ENCODE peak calls at places on chromosomes 12 and 14, in six cellular contexts. D, Z, J, N, T and Y are unnamed samples.
A peak's percentile ranks its signal among the peaks of the same experiment; 100 is the strongest.

GRCh38 chr12:13981296-13981962 is at the start of gene GRIN2B:
- DNase-seq in D (no peak), Z (peak; percentile 2), J (no peak), N (no peak), T (no peak), Y (no peak)

GRCh38 chr14:100384819-100385813 is 62.0 kb downstream of the SLC25A47 start:
- DNase-seq in D (peak; percentile 81), Z (peak; percentile 35), J (no peak), N (no peak), T (peak; percentile 75), Y (no peak)

GRCh38 chr12:86903166-86903565 is 647.0 kb upstream of the MGAT4C start:
- DNase-seq in D (no peak), Z (no peak), J (no peak), N (no peak), T (no peak), Y (no peak)

GRCh38 chr12:88566430-88566829 is 13.8 kb downstream of the KITLG start:
- DNase-seq in D (no peak), Z (no peak), J (no peak), N (no peak), T (peak; percentile 81), Y (no peak)

GRCh38 chr12:124497039-124497438 is 70.4 kb downstream of the NCOR2 start:
- DNase-seq in D (peak; percentile 88), Z (no peak), J (no peak), N (no peak), T (no peak), Y (no peak)

GRCh38 chr14:101001311-101002069 is 98.0 kb upstream of the RTL1 start:
- DNase-seq in D (peak; percentile 89), Z (no peak), J (no peak), N (no peak), T (peak; percentile 52), Y (no peak)

GRCh38 chr14:99265571-99265970 is 6.4 kb downstream of the BCL11B start:
- DNase-seq in D (no peak), Z (no peak), J (no peak), N (peak; percentile 29), T (no peak), Y (peak; percentile 59)

GRCh38 chr12:10559241-10559640 is 53.6 kb downstream of the EIF2S3B start:
- DNase-seq in D (no peak), Z (no peak), J (no peak), N (peak; percentile 59), T (no peak), Y (peak; percentile 73)

GRCh38 chr12:101829639-101830390 is 944 bp downstream of the GNPTAB start:
- DNase-seq in D (no peak), Z (no peak), J (no peak), N (no peak), T (peak; percentile 35), Y (no peak)

GRCh38 chr12:77888611-77889010 is 57.9 kb downstream of the NAV3 start:
- DNase-seq in D (peak; percentile 75), Z (peak; percentile 67), J (peak; percentile 70), N (no peak), T (peak; percentile 87), Y (no peak)

GRCh38 chr12:58143498-58143897 is 202.1 kb downstream of the ATP23 start:
- DNase-seq in D (no peak), Z (no peak), J (no peak), N (no peak), T (no peak), Y (no peak)

GRCh38 chr12:112762753-112763152 is 28.8 kb upstream of the RPH3A start:
- DNase-seq in D (no peak), Z (no peak), J (no peak), N (no peak), T (no peak), Y (no peak)

GRCh38 chr14:74933925-74934435 is 10.9 kb upstream of the RPS6KL1 start:
- DNase-seq in D (no peak), Z (no peak), J (no peak), N (no peak), T (no peak), Y (no peak)

GRCh38 chr12:121391619-121392324 is 8.1 kb upstream of the RNF34 start:
- DNase-seq in D (peak; percentile 61), Z (no peak), J (no peak), N (no peak), T (no peak), Y (no peak)

GRCh38 chr14:40630471-40630870 is 976.2 kb upstream of the LRFN5 start:
- DNase-seq in D (no peak), Z (no peak), J (no peak), N (no peak), T (no peak), Y (no peak)

GRCh38 chr12:68800294-68800693 is 7.7 kb upstream of the MDM2 start:
- DNase-seq in D (no peak), Z (no peak), J (no peak), N (no peak), T (peak; percentile 76), Y (no peak)

GRCh38 chr14:53956427-53957201 is at the start of gene BMP4:
- DNase-seq in D (peak; percentile 30), Z (peak; percentile 82), J (peak; percentile 70), N (no peak), T (no peak), Y (peak; percentile 3)

GRCh38 chr12:13205809-13206559 is 9.5 kb downstream of the EMP1 start:
- DNase-seq in D (peak; percentile 99), Z (peak; percentile 83), J (no peak), N (no peak), T (peak; percentile 98), Y (no peak)

GRCh38 chr12:32126720-32127119 is 20.1 kb downstream of the BICD1 start:
- DNase-seq in D (peak; percentile 92), Z (no peak), J (no peak), N (no peak), T (peak; percentile 78), Y (no peak)

GRCh38 chr14:21068521-21069387 is 1.4 kb upstream of the ARHGEF40 start:
- DNase-seq in D (peak; percentile 52), Z (peak; percentile 36), J (no peak), N (peak; percentile 58), T (peak; percentile 61), Y (peak; percentile 37)

GRCh38 chr12:32535260-32535999 is 136.1 kb downstream of the FGD4 start:
- DNase-seq in D (peak; percentile 69), Z (no peak), J (no peak), N (no peak), T (peak; percentile 48), Y (no peak)

GRCh38 chr12:94879542-94879941 is 124.0 kb downstream of the NDUFA12 start:
- DNase-seq in D (peak; percentile 7), Z (no peak), J (no peak), N (no peak), T (peak; percentile 39), Y (no peak)

GRCh38 chr14:69624131-69624530 is 12.7 kb downstream of the SUSD6 start:
- DNase-seq in D (no peak), Z (no peak), J (no peak), N (no peak), T (no peak), Y (no peak)
- H3K4me1 ChIP-seq in D (peaks cover 16% of the 10 kb centered on the region), Z (no peaks in the 10 kb centered on the region), J (peaks cover 2% of the 10 kb centered on the region), N (peaks cover 68% of the 10 kb centered on the region), T (no peaks in the 10 kb centered on the region), Y (peaks cover 79% of the 10 kb centered on the region)

DNA sequence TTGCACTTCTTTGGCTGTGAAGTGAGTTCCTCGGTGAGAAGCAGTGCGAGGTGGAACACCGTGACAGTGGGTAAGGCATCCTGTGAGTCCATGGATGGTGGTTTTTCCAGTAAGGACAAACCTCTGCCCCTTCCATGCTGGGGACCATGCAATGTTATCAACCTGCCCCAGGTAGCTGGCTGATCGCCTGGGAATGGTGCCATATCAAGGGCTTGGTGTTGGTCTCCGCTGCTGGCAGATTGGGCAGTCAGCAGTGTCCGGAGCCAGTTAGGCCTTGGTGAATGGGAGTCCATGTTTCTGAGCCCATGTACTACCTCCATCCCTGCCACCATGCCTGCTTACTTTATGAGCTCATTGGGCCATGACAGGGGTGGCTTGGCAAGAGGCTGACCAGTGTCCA is 114.7 kb upstream of the C14orf180 start:
- DNase-seq in D (no peak), Z (no peak), J (no peak), N (no peak), T (no peak), Y (no peak)
- H3K27ac ChIP-seq in D (no peak overlapping the region), Z (no peak overlapping the region), J (no peak overlapping the region), N (no peak overlapping the region), T (no peak overlapping the region), Y (no peak overlapping the region)

DNA sequence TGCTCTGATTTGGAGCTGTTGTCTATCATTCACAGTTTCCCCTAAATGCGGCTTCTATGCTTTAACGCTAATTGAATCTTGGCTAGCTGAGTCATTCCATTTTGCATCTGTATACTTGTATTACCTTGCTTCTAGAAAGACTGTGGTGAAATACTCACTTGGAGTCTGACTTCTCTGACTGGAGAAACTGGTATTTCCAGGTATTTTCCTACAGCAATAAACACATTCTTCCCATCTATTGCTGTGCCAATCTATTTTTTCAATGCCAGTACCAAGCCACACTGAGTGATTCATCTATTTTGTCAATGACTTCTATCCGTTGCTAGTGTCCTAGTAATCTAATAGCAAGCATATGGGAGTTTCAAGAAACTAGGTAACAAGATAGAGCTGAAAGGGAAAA is 76.0 kb upstream of the ST8SIA1 start:
- DNase-seq in D (no peak), Z (peak; percentile 3), J (peak; percentile 66), N (no peak), T (peak; percentile 93), Y (no peak)
- H3K4me3 ChIP-seq in D (no peak overlapping the region), Z (no peak overlapping the region), J (no peak overlapping the region), N (no peak overlapping the region), T (no peak overlapping the region), Y (peak overlapping the region; percentile 62)

GRCh38 chr14:24312736-24313507 is 1.6 kb downstream of the LTB4R start:
- DNase-seq in D (peak; percentile 22), Z (no peak), J (no peak), N (peak; percentile 41), T (no peak), Y (peak; percentile 44)

GRCh38 chr14:24311837-24312615 is 724 bp downstream of the LTB4R start:
- DNase-seq in D (no peak), Z (no peak), J (no peak), N (no peak), T (no peak), Y (no peak)

GRCh38 chr14:24309538-24310386 is at the start of gene LTB4R2:
- DNase-seq in D (no peak), Z (no peak), J (no peak), N (no peak), T (no peak), Y (no peak)

GRCh38 chr14:24310387-24310665 is 386 bp downstream of the LTB4R2 start:
- DNase-seq in D (no peak), Z (no peak), J (no peak), N (no peak), T (no peak), Y (no peak)

DNA sequence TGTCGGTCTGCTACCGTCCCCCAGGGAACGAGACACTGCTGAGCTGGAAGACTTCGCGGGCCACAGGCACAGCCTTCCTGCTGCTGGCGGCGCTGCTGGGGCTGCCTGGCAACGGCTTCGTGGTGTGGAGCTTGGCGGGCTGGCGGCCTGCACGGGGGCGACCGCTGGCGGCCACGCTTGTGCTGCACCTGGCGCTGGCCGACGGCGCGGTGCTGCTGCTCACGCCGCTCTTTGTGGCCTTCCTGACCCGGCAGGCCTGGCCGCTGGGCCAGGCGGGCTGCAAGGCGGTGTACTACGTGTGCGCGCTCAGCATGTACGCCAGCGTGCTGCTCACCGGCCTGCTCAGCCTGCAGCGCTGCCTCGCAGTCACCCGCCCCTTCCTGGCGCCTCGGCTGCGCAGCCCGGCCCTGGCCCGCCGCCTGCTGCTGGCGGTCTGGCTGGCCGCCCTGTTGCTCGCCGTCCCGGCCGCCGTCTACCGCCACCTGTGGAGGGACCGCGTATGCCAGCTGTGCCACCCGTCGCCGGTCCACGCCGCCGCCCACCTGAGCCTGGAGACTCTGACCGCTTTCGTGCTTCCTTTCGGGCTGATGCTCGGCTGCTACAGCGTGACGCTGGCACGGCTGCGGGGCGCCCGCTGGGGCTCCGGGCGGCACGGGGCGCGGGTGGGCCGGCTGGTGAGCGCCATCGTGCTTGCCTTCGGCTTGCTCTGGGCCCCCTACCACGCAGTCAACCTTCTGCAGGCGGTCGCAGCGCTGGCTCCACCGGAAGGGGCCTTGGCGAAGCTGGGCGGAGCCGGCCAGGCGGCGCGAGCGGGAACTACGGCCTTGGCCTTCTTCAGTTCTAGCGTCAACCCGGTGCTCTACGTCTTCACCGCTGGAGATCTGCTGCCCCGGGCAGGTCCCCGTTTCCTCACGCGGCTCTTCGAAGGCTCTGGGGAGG is at the start of gene LTB4R:
- DNase-seq in D (peak; percentile 73), Z (no peak), J (no peak), N (peak; percentile 67), T (no peak), Y (peak; percentile 77)
- H3K4me1 ChIP-seq in D (peaks cover 10% of the 10 kb centered on the region), Z (peaks cover 7% of the 10 kb centered on the region), J (peaks cover 64% of the 10 kb centered on the region), N (peaks cover 62% of the 10 kb centered on the region), T (peaks cover 9% of the 10 kb centered on the region), Y (peaks cover 66% of the 10 kb centered on the region)